ENCODE peak calls at places on chromosomes 11 and 22, in eight cellular contexts. One of them, this sample, is unnamed.

GRCh38 chr11:105139669-105140068 is at the start of gene CARD18:
- DNase-seq in right lobe of liver: no peak
- DNase-seq in RWPE1: no peak
- DNase-seq in mesothelial cell of epicardium: no peak
- DNase-seq in A549: no peak
- DNase-seq in heart right ventricle: no peak
- DNase-seq in HepG2: no peak
- DNase-seq in pancreas: no peak
- DNase-seq in this sample: no peak

GRCh38 chr11:18692941-18693760 is 5.4 kb upstream of the TMEM86A start:
- DNase-seq in mesothelial cell of epicardium: no peak
- DNase-seq in heart right ventricle: no peak
- DNase-seq in pancreas: no peak
- DNase-seq in RWPE1: no peak
- DNase-seq in HepG2: no peak
- DNase-seq in A549: no peak
- DNase-seq in right lobe of liver: peak; percentile 57
- DNase-seq in this sample: no peak

GRCh38 chr22:33542722-33543121 is 377.6 kb downstream of the LARGE1 start:
- DNase-seq in HepG2: no peak
- DNase-seq in pancreas: no peak
- DNase-seq in right lobe of liver: no peak
- DNase-seq in RWPE1: no peak
- DNase-seq in mesothelial cell of epicardium: no peak
- DNase-seq in A549: no peak
- DNase-seq in heart right ventricle: no peak
- DNase-seq in this sample: no peak

GRCh38 chr22:19568337-19569311 is 44.4 kb upstream of the CLDN5 start:
- DNase-seq in A549: peak; percentile 40
- DNase-seq in heart right ventricle: peak; percentile 37
- DNase-seq in RWPE1: peak; percentile 60
- DNase-seq in pancreas: no peak
- DNase-seq in HepG2: no peak
- DNase-seq in right lobe of liver: no peak
- DNase-seq in mesothelial cell of epicardium: no peak
- DNase-seq in this sample: peak; percentile 90

GRCh38 chr22:19878461-19879247 is 24.0 kb upstream of the GNB1L start:
- DNase-seq in heart right ventricle: no peak
- DNase-seq in pancreas: no peak
- DNase-seq in right lobe of liver: peak; percentile 20
- DNase-seq in A549: no peak
- DNase-seq in mesothelial cell of epicardium: no peak
- DNase-seq in RWPE1: no peak
- DNase-seq in HepG2: no peak
- DNase-seq in this sample: peak; percentile 75

GRCh38 chr11:93718057-93718563 is 23.2 kb downstream of the TAF1D start:
- DNase-seq in right lobe of liver: no peak
- DNase-seq in heart right ventricle: no peak
- DNase-seq in HepG2: no peak
- DNase-seq in A549: no peak
- DNase-seq in pancreas: no peak
- DNase-seq in mesothelial cell of epicardium: no peak
- DNase-seq in RWPE1: no peak
- DNase-seq in this sample: no peak

GRCh38 chr11:72379384-72380131 is 54.8 kb downstream of the CLPB start:
- DNase-seq in mesothelial cell of epicardium: no peak
- DNase-seq in right lobe of liver: no peak
- DNase-seq in A549: no peak
- DNase-seq in pancreas: no peak
- DNase-seq in RWPE1: no peak
- DNase-seq in heart right ventricle: no peak
- DNase-seq in HepG2: no peak
- DNase-seq in this sample: no peak

GRCh38 chr11:109772846-109773400 is 320.3 kb upstream of the ZC3H12C start:
- DNase-seq in heart right ventricle: no peak
- DNase-seq in RWPE1: no peak
- DNase-seq in A549: no peak
- DNase-seq in pancreas: no peak
- DNase-seq in HepG2: no peak
- DNase-seq in right lobe of liver: no peak
- DNase-seq in mesothelial cell of epicardium: no peak
- DNase-seq in this sample: no peak

GRCh38 chr11:15624701-15625100 is 510.0 kb downstream of the INSC start:
- DNase-seq in right lobe of liver: no peak
- DNase-seq in A549: no peak
- DNase-seq in heart right ventricle: no peak
- DNase-seq in HepG2: no peak
- DNase-seq in RWPE1: no peak
- DNase-seq in mesothelial cell of epicardium: no peak
- DNase-seq in pancreas: no peak
- DNase-seq in this sample: no peak

GRCh38 chr11:43576834-43577521 is 103.6 kb upstream of the HSD17B12 start:
- DNase-seq in right lobe of liver: no peak
- DNase-seq in RWPE1: peak; percentile 67
- DNase-seq in A549: peak; percentile 62
- DNase-seq in HepG2: peak; percentile 32
- DNase-seq in heart right ventricle: peak; percentile 34
- DNase-seq in mesothelial cell of epicardium: no peak
- DNase-seq in pancreas: no peak
- DNase-seq in this sample: peak; percentile 34
- TF ChIP-seq CTCF in right lobe of liver: peak; percentile 10
- TF ChIP-seq CTCF in RWPE1: no peak
- TF ChIP-seq CTCF in A549: no peak
- TF ChIP-seq CTCF in HepG2: peak; percentile 50
- TF ChIP-seq CTCF in heart right ventricle: peak; percentile 56
- TF ChIP-seq CTCF in mesothelial cell of epicardium: no peak
- TF ChIP-seq CTCF in pancreas: no peak
- TF ChIP-seq CTCF in this sample: peak; percentile 69

DNA sequence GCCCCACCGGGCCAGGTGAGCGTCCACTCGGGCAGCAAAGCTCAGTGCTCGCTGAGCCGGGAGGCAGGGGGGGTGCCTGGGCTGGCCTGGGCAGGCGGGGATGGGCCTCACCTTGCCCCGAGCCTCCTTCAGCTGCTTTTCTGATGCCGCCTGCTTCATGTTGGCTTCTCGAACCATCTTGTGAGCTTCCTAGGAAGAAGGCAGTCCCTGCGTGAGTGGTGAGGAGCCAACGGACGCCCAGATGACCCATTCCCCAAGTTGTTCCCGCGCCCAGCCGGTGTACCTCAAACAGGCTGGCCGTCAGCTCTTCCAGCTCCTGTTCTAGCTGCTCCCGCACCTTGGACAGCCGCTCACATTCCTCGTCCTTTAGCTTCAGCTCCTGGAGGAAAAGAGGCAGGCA is 10.1 kb downstream of the RAB3IL1 start:
- DNase-seq in right lobe of liver: peak; percentile 14
- DNase-seq in RWPE1: no peak
- DNase-seq in A549: no peak
- DNase-seq in heart right ventricle: no peak
- DNase-seq in pancreas: peak; percentile 18
- DNase-seq in HepG2: no peak
- DNase-seq in mesothelial cell of epicardium: no peak
- DNase-seq in this sample: no peak
- TF ChIP-seq CTCF in right lobe of liver: no peak
- TF ChIP-seq CTCF in RWPE1: no peak
- TF ChIP-seq CTCF in A549: no peak
- TF ChIP-seq CTCF in heart right ventricle: no peak
- TF ChIP-seq CTCF in pancreas: no peak
- TF ChIP-seq CTCF in HepG2: no peak
- TF ChIP-seq CTCF in mesothelial cell of epicardium: no peak
- TF ChIP-seq CTCF in this sample: no peak

DNA sequence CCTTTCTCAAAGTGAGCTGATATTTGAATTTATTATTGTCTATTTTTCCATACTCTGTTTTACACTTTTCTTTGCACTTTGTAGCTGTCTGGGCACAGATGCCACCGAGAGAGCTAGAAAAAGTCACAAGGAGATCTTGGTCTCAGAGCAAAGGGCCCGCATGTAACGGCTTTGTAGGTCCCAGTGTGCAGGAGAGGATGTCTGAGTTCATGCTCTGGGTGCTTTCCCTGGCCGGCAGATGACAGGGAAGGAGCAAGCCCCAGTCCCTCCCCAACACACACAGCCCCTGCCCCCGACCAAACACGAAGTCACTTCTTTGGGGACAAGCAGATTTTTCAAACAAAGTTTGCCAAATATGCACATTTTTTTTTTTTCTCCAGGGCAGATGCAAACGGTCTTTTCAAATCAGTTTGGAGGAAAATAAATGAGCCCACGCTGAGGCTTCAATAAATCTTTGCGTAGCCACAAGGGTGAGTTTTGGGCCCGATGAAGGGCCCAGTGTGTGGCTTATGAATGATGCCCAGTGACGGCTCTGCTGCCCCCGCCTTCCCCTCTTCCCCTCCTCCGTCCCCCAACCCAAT is 55.9 kb downstream of the SMIM38 start:
- DNase-seq in RWPE1: no peak
- DNase-seq in A549: no peak
- DNase-seq in mesothelial cell of epicardium: no peak
- DNase-seq in right lobe of liver: no peak
- DNase-seq in HepG2: no peak
- DNase-seq in heart right ventricle: no peak
- DNase-seq in pancreas: no peak
- DNase-seq in this sample: no peak
- TF ChIP-seq CTCF in RWPE1: no peak
- TF ChIP-seq CTCF in A549: no peak
- TF ChIP-seq CTCF in mesothelial cell of epicardium: peak; percentile 12
- TF ChIP-seq CTCF in right lobe of liver: no peak
- TF ChIP-seq CTCF in HepG2: no peak
- TF ChIP-seq CTCF in heart right ventricle: no peak
- TF ChIP-seq CTCF in pancreas: no peak
- TF ChIP-seq CTCF in this sample: no peak

DNA sequence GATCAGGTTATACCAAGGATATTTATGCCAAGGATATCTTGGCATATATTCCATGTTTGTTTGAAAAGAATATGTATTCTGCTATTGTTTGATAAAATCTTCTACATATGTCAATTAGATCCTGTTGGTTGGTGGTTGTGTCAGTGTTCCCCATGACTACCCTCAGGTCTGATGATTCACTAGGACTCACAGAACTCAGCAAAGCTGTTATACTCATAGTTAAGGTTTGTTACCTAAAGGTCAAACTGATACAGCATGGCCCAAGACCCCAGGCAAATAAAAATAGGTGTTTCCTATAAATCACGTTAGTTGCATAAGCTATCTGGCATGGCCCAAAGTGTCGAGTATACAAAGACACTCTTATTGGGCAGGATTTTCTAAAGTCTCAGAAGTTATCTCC is 30.2 kb upstream of the B3GNT6 start:
- DNase-seq in right lobe of liver: no peak
- DNase-seq in A549: no peak
- DNase-seq in pancreas: no peak
- DNase-seq in heart right ventricle: no peak
- DNase-seq in RWPE1: no peak
- DNase-seq in HepG2: no peak
- DNase-seq in mesothelial cell of epicardium: no peak
- DNase-seq in this sample: no peak
- TF ChIP-seq CTCF in right lobe of liver: no peak
- TF ChIP-seq CTCF in A549: no peak
- TF ChIP-seq CTCF in pancreas: no peak
- TF ChIP-seq CTCF in heart right ventricle: no peak
- TF ChIP-seq CTCF in RWPE1: no peak
- TF ChIP-seq CTCF in HepG2: no peak
- TF ChIP-seq CTCF in mesothelial cell of epicardium: no peak
- TF ChIP-seq CTCF in this sample: no peak